ENCODE peak calls at places on chromosomes 12 and 14, in seven cellular contexts. One of them, this sample, is unnamed.

GRCh38 chr12:54759751-54760150 is 94.6 kb upstream of the MUCL1 start:
- DNase-seq in mesothelial cell of epicardium: no peak
- DNase-seq in non-pigmented ciliary epithelial cell: peak
- DNase-seq in AG08396: peak
- DNase-seq in NCI-H1436: peak
- DNase-seq in HS-27A: no peak
- DNase-seq in cerebellum: no peak
- DNase-seq in this sample: no peak

GRCh38 chr12:122523280-122523679 is 3.5 kb downstream of the RSRC2 start:
- DNase-seq in NCI-H1436: no peak
- DNase-seq in AG08396: no peak
- DNase-seq in mesothelial cell of epicardium: no peak
- DNase-seq in HS-27A: no peak
- DNase-seq in non-pigmented ciliary epithelial cell: no peak
- DNase-seq in cerebellum: no peak
- DNase-seq in this sample: no peak

GRCh38 chr12:53739285-53740129 is 12.3 kb upstream of the CALCOCO1 start:
- DNase-seq in AG08396: no peak
- DNase-seq in HS-27A: no peak
- DNase-seq in cerebellum: no peak
- DNase-seq in mesothelial cell of epicardium: no peak
- DNase-seq in non-pigmented ciliary epithelial cell: no peak
- DNase-seq in NCI-H1436: no peak
- DNase-seq in this sample: no peak

GRCh38 chr12:93229494-93230310 is 148.0 kb upstream of the NUDT4 start:
- DNase-seq in AG08396: peak
- DNase-seq in cerebellum: no peak
- DNase-seq in mesothelial cell of epicardium: no peak
- DNase-seq in HS-27A: peak
- DNase-seq in non-pigmented ciliary epithelial cell: peak
- DNase-seq in NCI-H1436: no peak
- DNase-seq in this sample: peak

GRCh38 chr12:48970702-48971334 is 717 bp downstream of the WNT10B start:
- DNase-seq in HS-27A: no peak
- DNase-seq in mesothelial cell of epicardium: no peak
- DNase-seq in non-pigmented ciliary epithelial cell: no peak
- DNase-seq in cerebellum: no peak
- DNase-seq in NCI-H1436: no peak
- DNase-seq in AG08396: no peak
- DNase-seq in this sample: no peak

GRCh38 chr14:103064978-103065377 is 7.6 kb upstream of the CDC42BPB start:
- DNase-seq in HS-27A: no peak
- DNase-seq in non-pigmented ciliary epithelial cell: no peak
- DNase-seq in cerebellum: no peak
- DNase-seq in mesothelial cell of epicardium: no peak
- DNase-seq in AG08396: no peak
- DNase-seq in NCI-H1436: no peak
- DNase-seq in this sample: no peak

GRCh38 chr12:55955800-55956508 is 9.9 kb downstream of the PMEL start:
- DNase-seq in NCI-H1436: no peak
- DNase-seq in non-pigmented ciliary epithelial cell: no peak
- DNase-seq in cerebellum: no peak
- DNase-seq in HS-27A: no peak
- DNase-seq in AG08396: peak
- DNase-seq in mesothelial cell of epicardium: no peak
- DNase-seq in this sample: no peak

GRCh38 chr12:44246481-44247105 is 410.7 kb downstream of the TMEM117 start:
- DNase-seq in AG08396: no peak
- DNase-seq in mesothelial cell of epicardium: no peak
- DNase-seq in cerebellum: no peak
- DNase-seq in NCI-H1436: no peak
- DNase-seq in non-pigmented ciliary epithelial cell: no peak
- DNase-seq in HS-27A: no peak
- DNase-seq in this sample: no peak

GRCh38 chr14:100103261-100104005 is 38.2 kb downstream of the EVL start:
- DNase-seq in mesothelial cell of epicardium: no peak
- DNase-seq in HS-27A: no peak
- DNase-seq in cerebellum: no peak
- DNase-seq in NCI-H1436: no peak
- DNase-seq in AG08396: no peak
- DNase-seq in non-pigmented ciliary epithelial cell: no peak
- DNase-seq in this sample: no peak

GRCh38 chr12:111343181-111343580 is 25.7 kb downstream of the PHETA1 start:
- DNase-seq in cerebellum: no peak
- DNase-seq in NCI-H1436: no peak
- DNase-seq in AG08396: no peak
- DNase-seq in mesothelial cell of epicardium: no peak
- DNase-seq in HS-27A: no peak
- DNase-seq in non-pigmented ciliary epithelial cell: no peak
- DNase-seq in this sample: no peak

GRCh38 chr12:105272152-105272551 is 36.2 kb upstream of the APPL2 start:
- DNase-seq in AG08396: no peak
- DNase-seq in cerebellum: no peak
- DNase-seq in mesothelial cell of epicardium: no peak
- DNase-seq in HS-27A: no peak
- DNase-seq in NCI-H1436: no peak
- DNase-seq in non-pigmented ciliary epithelial cell: no peak
- DNase-seq in this sample: no peak

GRCh38 chr14:66070542-66071319 is 415.4 kb upstream of the CCDC196 start:
- DNase-seq in NCI-H1436: peak
- DNase-seq in cerebellum: peak
- DNase-seq in HS-27A: no peak
- DNase-seq in mesothelial cell of epicardium: no peak
- DNase-seq in AG08396: peak
- DNase-seq in non-pigmented ciliary epithelial cell: no peak
- DNase-seq in this sample: no peak

GRCh38 chr14:69008411-69008810 is 29.3 kb upstream of the ACTN1 start:
- DNase-seq in cerebellum: no peak
- DNase-seq in NCI-H1436: no peak
- DNase-seq in non-pigmented ciliary epithelial cell: peak
- DNase-seq in mesothelial cell of epicardium: no peak
- DNase-seq in AG08396: no peak
- DNase-seq in HS-27A: no peak
- DNase-seq in this sample: no peak